ENCODE peak calls at places on chromosome 10, in eight cellular contexts. N is effector memory CD4-positive, alpha-beta T cell; D is mammary epithelial cell; A is PC-3; K is heart right ventricle; R is tibial nerve; T is right atrium auricular region; Q is tibial artery. M is an unnamed sample. For H3K4me1, the result is how much of the 10 kb centered on the place peaks cover.

GRCh38 chr10:76550806-76551205 is 1086.8 kb downstream of the KCNMA1 start:
- DNase-seq in N (no peak), R (no peak), T (no peak), K (no peak), A (no peak), D (no peak), Q (no peak), M (no peak)

GRCh38 chr10:129131439-129132122 is 335.5 kb upstream of the MGMT start:
- DNase-seq in D (no peak), Q (no peak), A (no peak), R (peak), T (no peak), K (no peak), N (no peak), M (no peak)

GRCh38 chr10:80280071-80280800 is 9.2 kb downstream of the MAT1A start:
- DNase-seq in D (no peak), N (no peak), Q (no peak), R (no peak), A (no peak), K (no peak), T (peak), M (no peak)

GRCh38 chr10:48779077-48779476 is 94.4 kb downstream of the WDFY4 start:
- DNase-seq in D (no peak), N (no peak), T (peak), Q (no peak), R (no peak), A (no peak), K (no peak), M (no peak)

GRCh38 chr10:111595173-111595572 is 518.3 kb downstream of the ADRA2A start:
- DNase-seq in A (no peak), K (no peak), N (no peak), Q (no peak), R (no peak), D (peak), T (no peak), M (no peak)

GRCh38 chr10:101967713-101968112 is 88.3 kb downstream of the ARMH3 start:
- DNase-seq in N (no peak), D (peak), Q (no peak), K (no peak), A (peak), T (no peak), R (no peak), M (no peak)

GRCh38 chr10:24277771-24278518 is 69.0 kb downstream of the KIAA1217 start:
- DNase-seq in N (no peak), A (no peak), R (no peak), Q (no peak), K (peak), D (peak), T (peak), M (no peak)

GRCh38 chr10:6530211-6530840 is 49.8 kb downstream of the PRKCQ start:
- DNase-seq in K (peak), Q (no peak), R (no peak), D (no peak), T (no peak), A (no peak), N (peak), M (peak)

GRCh38 chr10:132398566-132398991 is 1.6 kb downstream of the PWWP2B start:
- DNase-seq in A (no peak), Q (no peak), D (no peak), N (no peak), R (no peak), K (peak), T (no peak), M (no peak)

GRCh38 chr10:589961-590680 is 99.3 kb downstream of the DIP2C start:
- DNase-seq in N (no peak), R (no peak), T (no peak), Q (no peak), A (no peak), D (no peak), K (no peak), M (no peak)

GRCh38 chr10:36886303-36886891 is 239.0 kb upstream of the ANKRD30A start:
- DNase-seq in T (no peak), Q (no peak), D (no peak), K (no peak), A (no peak), R (no peak), N (no peak), M (no peak)

GRCh38 chr10:52232561-52233350 is 81.3 kb upstream of the DKK1 start:
- DNase-seq in A (peak), N (no peak), T (no peak), R (no peak), Q (no peak), K (no peak), D (no peak), M (no peak)

GRCh38 chr10:49448924-49449323 is 53.0 kb upstream of the DRGX start:
- DNase-seq in Q (no peak), R (no peak), A (no peak), D (peak), K (no peak), N (no peak), T (no peak), M (no peak)

GRCh38 chr10:115050375-115050960 is 42.7 kb upstream of the ATRNL1 start:
- DNase-seq in Q (no peak), N (no peak), D (no peak), A (no peak), K (no peak), T (no peak), R (no peak), M (no peak)

GRCh38 chr10:49176310-49177268 is 11.6 kb downstream of the TMEM273 start:
- DNase-seq in K (peak), A (no peak), T (no peak), D (no peak), R (no peak), N (no peak), Q (peak), M (no peak)

GRCh38 chr10:775245-776075 is 86.0 kb upstream of the DIP2C start:
- DNase-seq in N (no peak), A (peak), K (no peak), Q (peak), T (peak), R (no peak), D (no peak), M (no peak)

GRCh38 chr10:33236916-33237315 is 97.6 kb downstream of the NRP1 start:
- DNase-seq in K (no peak), A (no peak), N (no peak), D (no peak), R (no peak), T (no peak), Q (no peak), M (no peak)

GRCh38 chr10:14405076-14406065 is 74.6 kb upstream of the FRMD4A start:
- DNase-seq in D (peak), T (no peak), R (no peak), N (no peak), A (no peak), Q (no peak), K (no peak), M (no peak)

GRCh38 chr10:122116331-122116730 is 127.4 kb downstream of the TACC2 start:
- DNase-seq in N (no peak), K (no peak), A (peak), T (no peak), R (no peak), Q (no peak), D (peak), M (no peak)

GRCh38 chr10:69791812-69792211 is 9.9 kb upstream of the COL13A1 start:
- DNase-seq in T (no peak), K (no peak), R (no peak), D (no peak), N (no peak), A (no peak), Q (no peak), M (no peak)

GRCh38 chr10:86646933-86647332 is 7.4 kb upstream of the OPN4 start:
- DNase-seq in R (no peak), K (no peak), N (no peak), Q (no peak), D (no peak), A (no peak), T (peak), M (no peak)

DNA sequence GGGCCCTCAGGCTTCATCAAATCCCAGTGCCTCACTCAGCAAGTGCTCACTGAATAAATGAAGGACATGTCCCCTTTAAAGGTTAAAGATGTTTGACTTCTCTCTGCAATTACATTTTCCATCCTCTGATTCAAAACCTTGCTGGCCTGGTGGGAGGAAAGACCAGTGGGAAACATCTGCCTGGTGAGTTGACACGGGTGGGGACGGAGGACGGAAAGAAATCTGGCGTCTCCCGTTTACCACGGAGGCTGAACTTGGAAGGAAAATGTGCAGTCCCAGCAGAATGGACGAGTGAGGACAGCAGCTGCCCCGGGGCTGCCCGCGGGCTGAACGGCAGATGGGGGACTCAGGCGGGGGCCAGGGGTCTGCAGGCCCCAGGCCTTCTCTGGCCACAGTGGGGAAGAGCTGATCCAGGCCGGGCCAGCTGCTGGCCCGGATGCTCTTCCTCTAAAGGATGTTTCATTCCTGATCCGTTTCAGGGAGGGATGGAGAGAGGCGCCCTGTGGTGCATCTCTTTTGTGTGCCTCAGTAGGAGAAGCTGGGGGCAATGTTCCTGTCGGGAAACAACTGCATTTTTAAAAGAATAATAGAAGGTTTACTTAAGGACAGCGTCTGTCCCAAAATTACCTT is 147.4 kb upstream of the CHST15 start:
- DNase-seq in N (no peak), Q (no peak), D (no peak), T (no peak), R (no peak), A (no peak), K (no peak), M (no peak)
- H3K27ac ChIP-seq in N (no peak), Q (no peak), D (no peak), T (no peak), R (no peak), A (no peak), K (peak), M (no peak)

GRCh38 chr10:45353176-45353575 is 20.8 kb upstream of the ALOX5 start:
- DNase-seq in Q (no peak), T (no peak), A (no peak), N (no peak), D (peak), K (no peak), R (no peak), M (no peak)

GRCh38 chr10:45354261-45354660 is 19.8 kb upstream of the ALOX5 start:
- DNase-seq in D (peak), A (no peak), T (no peak), Q (no peak), N (no peak), K (no peak), R (peak), M (no peak)

GRCh38 chr10:45355494-45355893 is 18.5 kb upstream of the ALOX5 start:
- DNase-seq in N (no peak), R (no peak), A (no peak), Q (no peak), K (no peak), T (no peak), D (no peak), M (no peak)
- H3K4me1 ChIP-seq in N (under half), R (under half), A (under half), Q (under half), K (under half), T (under half), D (under half), M (under half)

GRCh38 chr10:79143879-79144278 is 75.1 kb downstream of the ZMIZ1 start:
- DNase-seq in K (no peak), A (no peak), R (no peak), N (no peak), D (no peak), T (no peak), Q (no peak), M (no peak)
- H3K27ac ChIP-seq in K (no peak), A (no peak), R (no peak), N (no peak), D (no peak), T (peak), Q (no peak), M (no peak)

DNA sequence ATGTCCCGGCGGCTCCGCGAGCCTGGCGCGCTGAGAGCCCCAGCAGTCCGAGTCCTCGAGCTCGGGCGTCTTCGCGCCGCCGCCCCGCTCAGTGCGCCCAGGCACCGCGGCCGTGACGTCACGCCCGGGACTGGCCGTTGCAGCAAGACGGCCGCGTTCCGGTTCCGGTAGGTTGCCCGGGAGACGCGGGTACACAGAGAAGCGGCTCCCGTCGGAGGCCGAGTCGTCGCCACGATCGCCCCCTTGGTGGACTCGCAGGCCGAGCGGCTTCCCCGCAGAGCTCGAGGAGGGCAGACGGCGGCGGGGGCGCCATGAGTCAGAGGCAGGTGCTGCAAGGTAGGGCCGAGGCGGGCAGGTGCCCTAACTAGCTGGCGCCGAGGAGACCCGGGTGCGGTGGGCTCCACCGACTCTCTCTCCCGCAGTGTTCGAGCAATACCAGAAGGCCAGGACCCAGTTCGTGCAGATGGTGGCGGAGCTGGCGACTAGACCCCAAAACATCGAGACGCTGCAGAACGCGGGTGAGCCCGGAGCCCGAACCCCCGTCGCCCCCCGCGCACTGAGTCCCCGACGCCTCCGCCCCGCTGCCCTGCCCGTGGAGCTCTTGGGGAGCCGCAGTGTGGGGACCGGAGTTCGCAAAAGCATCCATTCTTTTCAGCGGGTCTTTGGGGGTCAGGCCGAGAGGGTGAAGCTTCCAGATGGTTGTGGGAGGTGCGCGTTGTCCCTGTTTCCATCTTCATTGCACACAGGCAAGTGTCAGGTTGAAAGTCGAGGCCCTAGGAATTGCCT is at the start of gene SPAG6:
- DNase-seq in T (no peak), A (no peak), R (no peak), N (peak), D (no peak), K (peak), Q (peak), M (no peak)
- H3K4me1 ChIP-seq in T (under half), A (under half), R (under half), N (under half), D (under half), K (under half), Q (under half), M (under half)